ENCODE peak calls at places on chromosomes 6 and 20, in six cellular contexts. One of them, this sample, is unnamed.

GRCh38 chr6:86756623-86757246 is 180.6 kb upstream of the HTR1E start:
- DNase-seq in transverse colon: no peak
- DNase-seq in K562: no peak
- DNase-seq in tibial nerve: no peak
- DNase-seq in A549: no peak
- DNase-seq in HepG2: no peak
- DNase-seq in this sample: no peak

GRCh38 chr6:89492025-89492640 is 59.2 kb downstream of the ANKRD6 start:
- DNase-seq in HepG2: no peak
- DNase-seq in tibial nerve: no peak
- DNase-seq in A549: no peak
- DNase-seq in transverse colon: no peak
- DNase-seq in K562: no peak
- DNase-seq in this sample: no peak

GRCh38 chr6:391559-392440 is at the start of gene IRF4:
- DNase-seq in HepG2: no peak
- DNase-seq in transverse colon: peak; percentile 73
- DNase-seq in K562: no peak
- DNase-seq in tibial nerve: no peak
- DNase-seq in A549: no peak
- DNase-seq in this sample: no peak

GRCh38 chr20:59013959-59014608 is 5.1 kb upstream of the TUBB1 start:
- DNase-seq in HepG2: no peak
- DNase-seq in transverse colon: no peak
- DNase-seq in tibial nerve: no peak
- DNase-seq in K562: no peak
- DNase-seq in A549: no peak
- DNase-seq in this sample: no peak

GRCh38 chr20:50308513-50309279 is 118.1 kb downstream of the CEBPB start:
- DNase-seq in tibial nerve: peak; percentile 92
- DNase-seq in HepG2: peak; percentile 96
- DNase-seq in K562: peak; percentile 74
- DNase-seq in A549: peak; percentile 90
- DNase-seq in transverse colon: peak; percentile 78
- DNase-seq in this sample: peak; percentile 97

GRCh38 chr20:37356387-37356786 is 10.4 kb downstream of the SRC start:
- DNase-seq in A549: no peak
- DNase-seq in K562: no peak
- DNase-seq in tibial nerve: peak; percentile 57
- DNase-seq in transverse colon: peak; percentile 59
- DNase-seq in HepG2: no peak
- DNase-seq in this sample: no peak

GRCh38 chr6:13526718-13527668 is 39.6 kb upstream of the GFOD1 start:
- DNase-seq in tibial nerve: no peak
- DNase-seq in transverse colon: peak; percentile 57
- DNase-seq in HepG2: no peak
- DNase-seq in A549: no peak
- DNase-seq in K562: no peak
- DNase-seq in this sample: no peak

GRCh38 chr6:151690303-151690702 is 117.2 kb upstream of the ESR1 start:
- DNase-seq in K562: no peak
- DNase-seq in HepG2: no peak
- DNase-seq in transverse colon: no peak
- DNase-seq in A549: no peak
- DNase-seq in tibial nerve: peak; percentile 33
- DNase-seq in this sample: peak; percentile 29

GRCh38 chr20:37382539-37383120 is 36.7 kb downstream of the SRC start:
- DNase-seq in transverse colon: no peak
- DNase-seq in A549: no peak
- DNase-seq in HepG2: no peak
- DNase-seq in tibial nerve: no peak
- DNase-seq in K562: no peak
- DNase-seq in this sample: no peak

GRCh38 chr6:44253307-44254101 is 3.8 kb downstream of the SLC35B2 start:
- DNase-seq in transverse colon: peak; percentile 68
- DNase-seq in K562: no peak
- DNase-seq in tibial nerve: no peak
- DNase-seq in HepG2: peak; percentile 70
- DNase-seq in A549: no peak
- DNase-seq in this sample: peak; percentile 28

GRCh38 chr20:59268827-59269226 is 31.6 kb upstream of the EDN3 start:
- DNase-seq in A549: no peak
- DNase-seq in tibial nerve: no peak
- DNase-seq in transverse colon: no peak
- DNase-seq in HepG2: no peak
- DNase-seq in K562: no peak
- DNase-seq in this sample: no peak

GRCh38 chr6:138403324-138403800 is 661 bp upstream of the HEBP2 start:
- DNase-seq in transverse colon: peak; percentile 56
- DNase-seq in A549: peak; percentile 25
- DNase-seq in HepG2: no peak
- DNase-seq in K562: peak; percentile 79
- DNase-seq in tibial nerve: no peak
- DNase-seq in this sample: peak; percentile 36

GRCh38 chr6:149334682-149335160 is 17.2 kb downstream of the TAB2 start:
- DNase-seq in tibial nerve: no peak
- DNase-seq in A549: no peak
- DNase-seq in K562: no peak
- DNase-seq in HepG2: no peak
- DNase-seq in transverse colon: no peak
- DNase-seq in this sample: no peak

GRCh38 chr20:59145926-59146800 is 17.5 kb upstream of the ZNF831 start:
- DNase-seq in A549: no peak
- DNase-seq in transverse colon: no peak
- DNase-seq in tibial nerve: no peak
- DNase-seq in HepG2: no peak
- DNase-seq in K562: no peak
- DNase-seq in this sample: no peak

GRCh38 chr6:54971825-54972224 is 125.3 kb downstream of the FAM83B start:
- DNase-seq in HepG2: no peak
- DNase-seq in tibial nerve: no peak
- DNase-seq in transverse colon: no peak
- DNase-seq in A549: no peak
- DNase-seq in K562: no peak
- DNase-seq in this sample: no peak

GRCh38 chr6:134519456-134519855 is 201.5 kb upstream of the SGK1 start:
- DNase-seq in K562: no peak
- DNase-seq in HepG2: no peak
- DNase-seq in A549: no peak
- DNase-seq in transverse colon: no peak
- DNase-seq in tibial nerve: no peak
- DNase-seq in this sample: no peak

GRCh38 chr6:143027058-143027457 is 33.6 kb upstream of the AIG1 start:
- DNase-seq in K562: no peak
- DNase-seq in HepG2: peak; percentile 38
- DNase-seq in transverse colon: peak; percentile 32
- DNase-seq in A549: no peak
- DNase-seq in tibial nerve: peak; percentile 28
- DNase-seq in this sample: no peak

GRCh38 chr6:121157913-121158312 is 176.4 kb downstream of the TBC1D32 start:
- DNase-seq in A549: no peak
- DNase-seq in transverse colon: no peak
- DNase-seq in K562: no peak
- DNase-seq in HepG2: no peak
- DNase-seq in tibial nerve: no peak
- DNase-seq in this sample: no peak

GRCh38 chr20:26169506-26169905 is 472.9 kb upstream of the ZNF337 start:
- DNase-seq in HepG2: no peak
- DNase-seq in transverse colon: no peak
- DNase-seq in tibial nerve: no peak
- DNase-seq in A549: no peak
- DNase-seq in K562: no peak
- DNase-seq in this sample: no peak

GRCh38 chr20:36604952-36605308 is 649 bp upstream of the RAB5IF start:
- DNase-seq in K562: peak; percentile 28
- DNase-seq in transverse colon: peak; percentile 66
- DNase-seq in tibial nerve: peak; percentile 18
- DNase-seq in A549: no peak
- DNase-seq in HepG2: no peak
- DNase-seq in this sample: peak; percentile 27

GRCh38 chr20:18645851-18646250 is 58.0 kb downstream of the DTD1 start:
- DNase-seq in A549: no peak
- DNase-seq in transverse colon: no peak
- DNase-seq in HepG2: no peak
- DNase-seq in K562: no peak
- DNase-seq in tibial nerve: no peak
- DNase-seq in this sample: no peak

GRCh38 chr20:1906361-1907051 is 11.3 kb downstream of the SIRPA start:
- DNase-seq in tibial nerve: no peak
- DNase-seq in HepG2: no peak
- DNase-seq in K562: no peak
- DNase-seq in transverse colon: no peak
- DNase-seq in A549: no peak
- DNase-seq in this sample: no peak

GRCh38 chr6:159939591-159940016 is 29.3 kb upstream of the IGF2R start:
- DNase-seq in transverse colon: no peak
- DNase-seq in A549: no peak
- DNase-seq in K562: no peak
- DNase-seq in tibial nerve: no peak
- DNase-seq in HepG2: no peak
- DNase-seq in this sample: no peak

GRCh38 chr6:161107779-161108380 is 116.3 kb downstream of the MAP3K4 start:
- DNase-seq in HepG2: no peak
- DNase-seq in K562: no peak
- DNase-seq in A549: no peak
- DNase-seq in transverse colon: no peak
- DNase-seq in tibial nerve: no peak
- DNase-seq in this sample: no peak

GRCh38 chr6:92910636-92911035 is 508.7 kb downstream of the EPHA7 start:
- DNase-seq in HepG2: no peak
- DNase-seq in K562: no peak
- DNase-seq in transverse colon: no peak
- DNase-seq in tibial nerve: no peak
- DNase-seq in A549: no peak
- DNase-seq in this sample: no peak

GRCh38 chr6:92911301-92911700 is 508.1 kb downstream of the EPHA7 start:
- DNase-seq in transverse colon: no peak
- DNase-seq in HepG2: no peak
- DNase-seq in tibial nerve: no peak
- DNase-seq in A549: no peak
- DNase-seq in K562: no peak
- DNase-seq in this sample: no peak

GRCh38 chr6:92915466-92915865 is 503.9 kb downstream of the EPHA7 start:
- DNase-seq in HepG2: no peak
- DNase-seq in A549: no peak
- DNase-seq in tibial nerve: no peak
- DNase-seq in transverse colon: no peak
- DNase-seq in K562: no peak
- DNase-seq in this sample: no peak
- H3K27ac ChIP-seq in HepG2: no peak overlapping the region
- H3K27ac ChIP-seq in A549: no peak overlapping the region
- H3K27ac ChIP-seq in tibial nerve: no peak overlapping the region
- H3K27ac ChIP-seq in transverse colon: no peak overlapping the region
- H3K27ac ChIP-seq in K562: no peak overlapping the region
- H3K27ac ChIP-seq in this sample: no peak overlapping the region

GRCh38 chr6:38346291-38347079 is 293.2 kb downstream of the BTBD9 start:
- DNase-seq in tibial nerve: no peak
- DNase-seq in A549: no peak
- DNase-seq in transverse colon: no peak
- DNase-seq in K562: no peak
- DNase-seq in HepG2: no peak
- DNase-seq in this sample: no peak
- TF ChIP-seq EP300 in tibial nerve: no peak
- TF ChIP-seq EP300 in A549: no peak
- TF ChIP-seq EP300 in transverse colon: no peak
- TF ChIP-seq EP300 in K562: no peak
- TF ChIP-seq EP300 in HepG2: no peak
- TF ChIP-seq EP300 in this sample: no peak

GRCh38 chr6:135913785-135914184 is 62.3 kb downstream of the PDE7B start:
- DNase-seq in tibial nerve: no peak
- DNase-seq in A549: no peak
- DNase-seq in K562: no peak
- DNase-seq in transverse colon: no peak
- DNase-seq in HepG2: no peak
- DNase-seq in this sample: no peak

GRCh38 chr6:135910943-135911618 is 59.6 kb downstream of the PDE7B start:
- DNase-seq in transverse colon: no peak
- DNase-seq in K562: no peak
- DNase-seq in A549: no peak
- DNase-seq in tibial nerve: no peak
- DNase-seq in HepG2: no peak
- DNase-seq in this sample: no peak

GRCh38 chr6:135905604-135906300 is 54.3 kb downstream of the PDE7B start:
- DNase-seq in tibial nerve: no peak
- DNase-seq in transverse colon: no peak
- DNase-seq in HepG2: no peak
- DNase-seq in K562: no peak
- DNase-seq in A549: no peak
- DNase-seq in this sample: no peak

GRCh38 chr6:135906542-135906941 is 55.0 kb downstream of the PDE7B start:
- DNase-seq in tibial nerve: no peak
- DNase-seq in transverse colon: no peak
- DNase-seq in K562: no peak
- DNase-seq in A549: no peak
- DNase-seq in HepG2: no peak
- DNase-seq in this sample: no peak

DNA sequence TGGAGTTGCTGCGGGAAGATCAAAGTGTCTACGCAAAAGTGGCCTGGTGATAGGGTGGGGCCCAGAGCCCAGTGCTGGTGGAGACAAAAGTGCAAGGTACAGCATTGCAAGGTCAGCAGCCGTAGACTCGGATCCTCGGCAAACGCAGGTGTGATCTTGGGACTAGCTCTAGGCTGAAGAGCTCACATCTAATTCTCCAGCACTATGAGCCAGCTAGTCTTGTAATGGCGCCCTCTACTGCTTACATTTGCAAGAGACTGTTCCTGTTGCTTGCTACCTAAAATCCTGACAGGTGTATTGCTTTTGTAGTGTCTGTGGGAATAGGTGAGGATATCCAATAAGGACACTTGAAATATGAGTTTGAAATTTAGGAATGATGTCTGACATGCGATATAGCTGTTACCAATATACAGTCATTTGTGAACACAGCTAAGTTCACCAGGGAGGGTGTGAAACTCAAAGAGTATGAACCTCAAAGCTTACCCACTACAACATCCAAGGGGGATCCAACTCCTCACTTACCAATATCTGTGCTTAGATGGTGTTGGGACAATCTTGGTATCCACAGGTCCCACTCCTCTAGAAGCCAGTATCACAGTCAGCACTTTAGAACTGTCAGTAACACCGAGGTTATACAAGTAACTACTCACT is 58.4 kb downstream of the PDE7B start:
- DNase-seq in tibial nerve: peak; percentile 56
- DNase-seq in transverse colon: peak; percentile 39
- DNase-seq in A549: peak; percentile 7
- DNase-seq in HepG2: peak; percentile 70
- DNase-seq in K562: peak; percentile 40
- DNase-seq in this sample: peak; percentile 32
- TF ChIP-seq CTCF in tibial nerve: no peak
- TF ChIP-seq CTCF in transverse colon: peak; percentile 49
- TF ChIP-seq CTCF in A549: peak; percentile 27
- TF ChIP-seq CTCF in HepG2: peak; percentile 81
- TF ChIP-seq CTCF in K562: peak; percentile 71
- TF ChIP-seq CTCF in this sample: peak; percentile 12

DNA sequence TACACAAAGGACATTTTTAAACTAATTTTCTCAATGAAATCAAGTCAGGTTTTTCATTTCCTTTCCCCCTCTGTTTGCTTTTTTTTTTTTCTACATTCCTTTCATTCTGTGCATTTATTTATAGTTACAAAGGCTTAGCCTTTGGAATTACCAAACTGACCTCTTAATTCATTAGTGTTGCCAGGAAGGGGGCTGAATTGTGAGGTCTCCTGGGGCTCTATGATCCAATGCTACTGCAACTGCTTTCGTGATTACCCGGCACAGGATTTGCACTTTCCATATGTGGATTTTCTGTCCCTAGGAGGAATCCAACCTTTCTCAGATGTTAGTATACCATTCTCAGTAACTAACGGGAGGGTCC is 35.3 kb downstream of the NEDD9 start:
- DNase-seq in K562: no peak
- DNase-seq in A549: no peak
- DNase-seq in HepG2: no peak
- DNase-seq in transverse colon: no peak
- DNase-seq in tibial nerve: no peak
- DNase-seq in this sample: no peak
- H3K27ac ChIP-seq in K562: no peak overlapping the region
- H3K27ac ChIP-seq in A549: peak overlapping the region; percentile 98
- H3K27ac ChIP-seq in HepG2: peak overlapping the region; percentile 41
- H3K27ac ChIP-seq in transverse colon: peak overlapping the region; percentile 5
- H3K27ac ChIP-seq in tibial nerve: peak overlapping the region; percentile 74
- H3K27ac ChIP-seq in this sample: no peak overlapping the region

This sample was measured in ovary.